ENCODE peak calls at places on chromosome 1, in four cellular contexts. E, N, I and R are unnamed samples.

GRCh38 chr1:234186037-234186688 is 187.1 kb upstream of the COA6 start:
- DNase-seq in E (no peak), N (peak; percentile 21), I (peak; percentile 44), R (no peak)

GRCh38 chr1:147292635-147293251 is 50.3 kb downstream of the CHD1L start:
- DNase-seq in N (peak; percentile 71), E (no peak), I (no peak), R (no peak)

GRCh38 chr1:177830531-177830930 is 139.3 kb downstream of the SEC16B start:
- DNase-seq in I (no peak), N (no peak), E (no peak), R (no peak)

GRCh38 chr1:225694151-225694603 is 41.3 kb upstream of the ENAH start:
- DNase-seq in E (no peak), N (peak; percentile 97), I (peak; percentile 84), R (no peak)

GRCh38 chr1:41486053-41486891 is 1.8 kb upstream of the EDN2 start:
- DNase-seq in N (peak; percentile 60), I (no peak), E (no peak), R (no peak)

GRCh38 chr1:225945564-225945963 is 4.5 kb upstream of the LEFTY2 start:
- DNase-seq in I (no peak), N (peak; percentile 13), E (no peak), R (no peak)

GRCh38 chr1:240691521-240692338 is 79.8 kb upstream of the GREM2 start:
- DNase-seq in E (no peak), N (peak; percentile 9), I (peak; percentile 75), R (no peak)

GRCh38 chr1:183228650-183229220 is 42.7 kb downstream of the LAMC2 start:
- DNase-seq in I (peak; percentile 51), N (no peak), E (no peak), R (no peak)

GRCh38 chr1:211828584-211829342 is 1.8 kb downstream of the LPGAT1 start:
- DNase-seq in I (peak; percentile 13), N (no peak), E (no peak), R (no peak)

GRCh38 chr1:198499588-198499987 is 40.9 kb downstream of the ATP6V1G3 start:
- DNase-seq in I (no peak), E (no peak), N (peak; percentile 8), R (no peak)

GRCh38 chr1:64112281-64112680 is 91.1 kb upstream of the UBE2U start:
- DNase-seq in E (no peak), I (no peak), N (peak; percentile 28), R (no peak)

GRCh38 chr1:193069748-193070394 is 10.5 kb downstream of the RO60 start:
- DNase-seq in I (no peak), N (peak; percentile 18), E (no peak), R (no peak)

GRCh38 chr1:87805661-87806376 is 477.1 kb downstream of the LMO4 start:
- DNase-seq in E (no peak), I (peak; percentile 53), N (peak; percentile 69), R (no peak)

GRCh38 chr1:37752583-37753471 is 12.1 kb downstream of the EPHA10 start:
- DNase-seq in N (peak; percentile 23), I (peak; percentile 75), E (no peak), R (no peak)

GRCh38 chr1:3061566-3061965 is 7.4 kb upstream of the PRDM16 start:
- DNase-seq in N (no peak), E (no peak), I (no peak), R (no peak)

GRCh38 chr1:116693759-116694482 is 26.4 kb upstream of the IGSF3 start:
- DNase-seq in E (no peak), N (peak; percentile 56), I (no peak), R (no peak)

GRCh38 chr1:21703318-21703963 is 34.3 kb upstream of the RAP1GAP start:
- DNase-seq in I (peak; percentile 37), N (peak; percentile 63), E (no peak), R (no peak)

GRCh38 chr1:2098839-2099785 is 48.9 kb downstream of the PRKCZ start:
- DNase-seq in N (no peak), E (no peak), I (no peak), R (no peak)

GRCh38 chr1:110113551-110113950 is 1.3 kb downstream of the UBL4B start:
- DNase-seq in E (no peak), I (no peak), N (no peak), R (no peak)

GRCh38 chr1:157948547-157949152 is 44.8 kb upstream of the KIRREL1 start:
- DNase-seq in E (no peak), I (peak; percentile 77), N (peak; percentile 60), R (no peak)

GRCh38 chr1:215891266-215891665 is 324.2 kb downstream of the KCTD3 start:
- DNase-seq in N (no peak), E (no peak), I (no peak), R (no peak)

GRCh38 chr1:184954232-184954995 is 19.9 kb downstream of the NIBAN1 start:
- DNase-seq in I (peak; percentile 29), E (no peak), N (peak; percentile 31), R (no peak)

GRCh38 chr1:208569181-208569580 is 325.0 kb upstream of the PLXNA2 start:
- DNase-seq in I (no peak), N (no peak), E (no peak), R (no peak)

GRCh38 chr1:172906778-172907592 is 143.8 kb downstream of the TNFSF18 start:
- DNase-seq in I (peak; percentile 43), N (peak; percentile 75), E (no peak), R (no peak)

GRCh38 chr1:40404670-40405462 is 31.3 kb downstream of the SMAP2 start:
- DNase-seq in E (peak; percentile 46), N (peak; percentile 77), I (peak; percentile 59), R (no peak)

GRCh38 chr1:43238104-43238503 is 31.7 kb upstream of the TMEM125 start:
- DNase-seq in I (peak; percentile 82), E (no peak), N (peak; percentile 81), R (no peak)

GRCh38 chr1:232968396-232968795 is 18.0 kb downstream of the NTPCR start:
- DNase-seq in N (no peak), E (no peak), I (no peak), R (no peak)

GRCh38 chr1:25566730-25567341 is 23.4 kb downstream of the LDLRAP1 start:
- DNase-seq in I (peak; percentile 55), E (peak; percentile 75), N (peak; percentile 43), R (no peak)

GRCh38 chr1:242629396-242629795 is 104.9 kb upstream of the PLD5 start:
- DNase-seq in N (no peak), E (no peak), I (no peak), R (no peak)

GRCh38 chr1:29540801-29541357 is 304.6 kb downstream of the PTPRU start:
- DNase-seq in I (no peak), E (no peak), N (no peak), R (no peak)

GRCh38 chr1:114669562-114670082 is at the start of gene DENND2C:
- DNase-seq in E (no peak), I (no peak), N (no peak), R (no peak)

GRCh38 chr1:60160141-60160540 is 86.6 kb upstream of the C1orf87 start:
- DNase-seq in I (no peak), N (no peak), E (no peak), R (no peak)

GRCh38 chr1:147756336-147756735 is 4.1 kb downstream of the GJA5 start:
- DNase-seq in N (no peak), E (no peak), I (no peak), R (no peak)

GRCh38 chr1:199693724-199694123 is 333.8 kb upstream of the NR5A2 start:
- DNase-seq in E (no peak), I (no peak), N (no peak), R (no peak)

GRCh38 chr1:175150596-175151319 is 41.8 kb downstream of the KIAA0040 start:
- DNase-seq in N (no peak), E (no peak), I (no peak), R (no peak)
- TF ChIP-seq CTCF in N (no peak), E (no peak), I (no peak), R (no peak)

GRCh38 chr1:229156819-229157218 is 114.1 kb upstream of the RAB4A start:
- DNase-seq in E (no peak), I (peak; percentile 34), N (peak; percentile 15), R (no peak)
- TF ChIP-seq CTCF in E (no peak), I (peak; percentile 50), N (peak; percentile 14), R (no peak)

GRCh38 chr1:83887483-83887882 is 111.4 kb downstream of the TTLL7 start:
- DNase-seq in I (no peak), E (no peak), N (no peak), R (no peak)

GRCh38 chr1:83883979-83884378 is 115.0 kb downstream of the TTLL7 start:
- DNase-seq in E (no peak), N (no peak), I (no peak), R (no peak)

DNA sequence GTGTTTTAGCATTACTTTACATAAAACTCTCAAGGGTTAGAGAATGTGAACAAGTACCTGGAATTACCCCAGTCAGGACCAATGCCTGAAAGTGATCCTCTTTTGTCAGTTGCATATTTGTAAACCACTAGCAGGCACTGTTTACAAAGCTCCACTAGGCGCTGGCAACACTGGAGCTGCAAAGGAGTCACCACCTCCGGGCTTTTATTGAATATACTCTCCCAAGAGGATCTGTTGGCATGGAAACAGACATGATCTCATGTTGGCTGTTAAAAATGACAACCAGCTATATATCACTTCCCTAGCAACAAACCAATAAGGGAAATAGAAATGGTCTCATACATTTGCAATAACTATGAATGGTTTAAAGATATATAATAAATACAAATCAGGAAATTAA is 116.0 kb downstream of the TTLL7 start:
- DNase-seq in I (peak; percentile 30), E (no peak), N (peak; percentile 54), R (no peak)
- TF ChIP-seq CTCF in I (peak; percentile 20), E (no peak), N (peak; percentile 26), R (no peak)

GRCh38 chr1:53137729-53138128 is 4.7 kb downstream of the SLC1A7 start:
- DNase-seq in I (no peak), E (no peak), N (no peak), R (no peak)
- TF ChIP-seq CTCF in I (no peak), E (no peak), N (no peak), R (no peak)

GRCh38 chr1:221837886-221838285 is 96.0 kb upstream of the DUSP10 start:
- DNase-seq in I (no peak), N (no peak), E (peak; percentile 9), R (no peak)
- TF ChIP-seq CTCF in I (no peak), N (no peak), E (no peak), R (no peak)

GRCh38 chr1:9245230-9245619 is 10.7 kb downstream of the H6PD start:
- DNase-seq in I (no peak), N (no peak), E (no peak), R (no peak)

GRCh38 chr1:9245661-9246060 is 11.1 kb downstream of the H6PD start:
- DNase-seq in I (no peak), N (no peak), E (no peak), R (no peak)

GRCh38 chr1:9246841-9247785 is 12.5 kb downstream of the H6PD start:
- DNase-seq in E (no peak), N (no peak), I (no peak), R (no peak)

GRCh38 chr1:9244501-9245229 is 10.1 kb downstream of the H6PD start:
- DNase-seq in E (no peak), I (no peak), N (peak; percentile 66), R (no peak)

DNA sequence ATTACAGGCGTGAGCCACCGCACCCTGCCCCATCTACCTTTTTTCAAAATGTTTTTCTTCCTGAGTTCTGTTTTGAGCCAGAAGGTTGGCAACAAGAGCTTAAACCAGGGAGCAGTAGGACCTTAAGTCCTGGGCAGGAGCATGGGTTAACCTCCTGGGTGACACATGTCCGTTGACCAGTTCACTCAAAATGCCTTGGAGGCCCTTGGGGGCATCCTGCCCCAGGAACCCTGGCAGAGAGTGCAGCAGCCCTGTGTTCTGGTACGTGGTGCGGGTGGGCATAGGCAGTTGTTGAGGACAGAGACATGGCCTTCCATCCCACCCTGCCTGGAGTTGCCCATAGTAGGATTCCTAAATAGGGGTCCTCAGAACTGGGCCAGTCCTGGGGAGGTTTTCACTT is 11.6 kb downstream of the H6PD start:
- DNase-seq in E (no peak), N (no peak), I (no peak), R (no peak)
- TF ChIP-seq CTCF in E (no peak), N (no peak), I (no peak), R (no peak)